ENCODE peak calls at places on chromosomes 4 and X, in seven cellular contexts. A, N, B, S, T, D and O are unnamed samples.

GRCh38 chrX:25432396-25432795 is 416.6 kb upstream of the ARX start:
- DNase-seq in A (no peak), B (no peak), S (no peak), N (no peak), D (no peak), T (no peak), O (no peak)

GRCh38 chrX:40104649-40105015 is 6.9 kb upstream of the BCOR start:
- DNase-seq in T (no peak), A (no peak), N (peak; percentile 43), D (no peak), B (no peak), S (no peak), O (no peak)

GRCh38 chrX:111151764-111152163 is 55.8 kb downstream of the PAK3 start:
- DNase-seq in S (no peak), A (no peak), D (no peak), T (no peak), N (no peak), B (no peak), O (no peak)

GRCh38 chr4:73252001-73252400 is 6.6 kb downstream of the ANKRD17 start:
- DNase-seq in A (no peak), S (no peak), N (no peak), B (no peak), D (no peak), T (no peak), O (no peak)

GRCh38 chrX:63963382-63963781 is 178.4 kb upstream of the ARHGEF9 start:
- DNase-seq in T (no peak), D (no peak), N (peak; percentile 8), S (no peak), B (no peak), A (no peak), O (no peak)

GRCh38 chr4:5747746-5748365 is 36.9 kb downstream of the EVC start:
- DNase-seq in S (no peak), D (no peak), N (peak; percentile 30), T (peak; percentile 85), B (peak; percentile 67), A (no peak), O (no peak)

GRCh38 chr4:6992728-6993655 is 50.2 kb upstream of the TADA2B start:
- DNase-seq in T (no peak), N (no peak), A (no peak), S (no peak), B (no peak), D (no peak), O (no peak)

GRCh38 chrX:72255445-72255844 is 16.6 kb upstream of the ERCC6L start:
- DNase-seq in N (no peak), D (no peak), A (no peak), B (no peak), T (no peak), S (peak; percentile 19), O (no peak)

GRCh38 chr4:137390707-137391106 is 141.6 kb downstream of the PCDH18 start:
- DNase-seq in T (no peak), D (no peak), N (no peak), B (no peak), S (no peak), A (no peak), O (no peak)

GRCh38 chrX:10397349-10397748 is 223.0 kb downstream of the MID1 start:
- DNase-seq in D (no peak), T (no peak), S (no peak), N (no peak), A (no peak), B (no peak), O (no peak)

GRCh38 chr4:13615162-13615561 is 12.4 kb downstream of the BOD1L1 start:
- DNase-seq in T (no peak), B (no peak), D (no peak), A (no peak), N (no peak), S (no peak), O (no peak)

GRCh38 chr4:110631582-110632505 is 9.0 kb upstream of the PITX2 start:
- DNase-seq in T (peak; percentile 78), B (peak; percentile 15), D (no peak), S (peak; percentile 44), N (peak; percentile 39), A (no peak), O (peak; percentile 62)

GRCh38 chrX:130575831-130576404 is 174.1 kb downstream of the RBMX2 start:
- DNase-seq in S (peak; percentile 48), T (no peak), D (no peak), A (no peak), N (peak; percentile 13), B (peak; percentile 42), O (no peak)

GRCh38 chr4:169795585-169795984 is 37.8 kb upstream of the HPF1 start:
- DNase-seq in D (no peak), N (no peak), B (no peak), S (no peak), A (no peak), T (no peak), O (no peak)

GRCh38 chrX:43716144-43716543 is 60.0 kb downstream of the MAOA start:
- DNase-seq in A (no peak), N (no peak), D (no peak), B (no peak), S (no peak), T (no peak), O (no peak)

GRCh38 chr4:128757712-128758111 is 51.8 kb upstream of the JADE1 start:
- DNase-seq in B (no peak), S (no peak), T (no peak), A (no peak), D (peak; percentile 87), N (peak; percentile 61), O (no peak)

GRCh38 chr4:150970685-150971151 is 44.4 kb downstream of the LRBA start:
- DNase-seq in T (no peak), A (no peak), S (no peak), D (no peak), N (no peak), B (no peak), O (no peak)

GRCh38 chrX:30943984-30944383 is 54.9 kb upstream of the TAB3 start:
- DNase-seq in T (no peak), N (no peak), D (no peak), S (no peak), A (no peak), B (no peak), O (no peak)

GRCh38 chrX:30948626-30949025 is 59.6 kb upstream of the TAB3 start:
- DNase-seq in S (no peak), T (no peak), N (no peak), A (no peak), D (no peak), B (no peak), O (no peak)

GRCh38 chrX:30950391-30950790 is 61.3 kb upstream of the TAB3 start:
- DNase-seq in N (no peak), A (no peak), T (no peak), B (no peak), S (no peak), D (no peak), O (peak; percentile 22)

GRCh38 chrX:30951003-30951402 is 61.9 kb upstream of the TAB3 start:
- DNase-seq in S (no peak), A (no peak), B (no peak), N (no peak), D (no peak), T (no peak), O (no peak)

DNA sequence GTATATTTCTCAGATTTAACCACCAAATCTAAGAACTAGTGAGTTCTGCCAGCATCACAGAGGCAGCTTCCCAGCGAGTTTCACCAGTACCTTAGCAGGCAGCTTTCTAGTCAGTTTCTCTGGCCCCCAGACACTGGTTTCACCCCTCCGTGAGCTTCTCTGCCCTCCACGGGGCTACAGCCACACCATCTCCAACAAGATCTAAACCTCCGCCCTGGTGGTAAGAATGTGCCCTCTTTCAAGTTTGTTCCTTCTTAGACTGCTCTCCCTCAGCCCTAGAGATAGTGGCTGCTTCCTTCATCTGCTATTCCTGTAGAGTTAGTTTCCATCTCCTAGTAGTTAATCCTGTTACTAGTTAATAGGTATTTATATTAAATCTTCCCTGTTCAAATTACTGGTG is 60.5 kb upstream of the TAB3 start:
- DNase-seq in A (no peak), B (no peak), S (no peak), N (no peak), D (no peak), T (no peak), O (no peak)
- TF ChIP-seq CTCF in A (no peak), B (no peak), S (no peak), N (no peak), D (no peak), T (no peak), O (no peak)

GRCh38 chrX:6667048-6667768 is 132.3 kb upstream of the VCX3A start:
- DNase-seq in N (no peak), B (no peak), S (no peak), D (no peak), A (no peak), T (no peak), O (no peak)
- TF ChIP-seq CTCF in N (no peak), B (no peak), S (no peak), D (no peak), A (no peak), T (no peak), O (no peak)

GRCh38 chrX:42515939-42516338 is 262.0 kb downstream of the PPP1R2C start:
- DNase-seq in N (no peak), D (no peak), B (no peak), T (no peak), S (no peak), A (no peak), O (no peak)

GRCh38 chrX:42524374-42524773 is 253.6 kb downstream of the PPP1R2C start:
- DNase-seq in A (no peak), B (no peak), T (peak; percentile 5), N (no peak), D (no peak), S (no peak), O (no peak)

DNA sequence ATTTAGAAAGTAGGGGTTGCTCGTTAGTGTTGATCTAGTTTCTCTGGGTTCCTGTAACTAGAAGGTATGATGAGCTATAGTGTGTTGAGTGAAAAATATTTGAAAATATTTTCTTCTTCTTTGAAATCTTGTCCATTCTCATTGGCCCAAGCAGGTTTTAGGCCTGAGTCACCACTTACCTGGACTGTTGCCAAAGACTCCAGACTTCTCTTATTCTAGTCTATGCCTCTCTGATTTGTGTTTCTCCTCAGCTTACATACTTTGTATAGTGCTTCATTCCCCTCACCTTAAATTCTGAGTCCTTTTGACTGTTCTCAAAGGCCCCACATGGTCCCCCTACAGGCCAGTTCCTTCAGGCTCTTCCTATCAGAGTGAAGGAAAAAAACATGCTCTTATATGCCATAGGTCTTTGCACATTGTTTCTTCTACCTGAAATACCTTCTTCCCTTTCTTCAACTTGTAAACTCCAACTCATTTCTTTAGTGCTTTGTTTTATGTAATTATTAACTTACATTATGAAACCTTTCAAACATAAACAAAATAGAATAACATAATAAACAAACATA is 258.2 kb downstream of the PPP1R2C start:
- DNase-seq in A (no peak), T (peak; percentile 9), N (no peak), B (no peak), D (no peak), S (no peak), O (no peak)
- TF ChIP-seq CTCF in A (no peak), T (peak; percentile 11), N (no peak), B (no peak), D (no peak), S (no peak), O (no peak)

DNA sequence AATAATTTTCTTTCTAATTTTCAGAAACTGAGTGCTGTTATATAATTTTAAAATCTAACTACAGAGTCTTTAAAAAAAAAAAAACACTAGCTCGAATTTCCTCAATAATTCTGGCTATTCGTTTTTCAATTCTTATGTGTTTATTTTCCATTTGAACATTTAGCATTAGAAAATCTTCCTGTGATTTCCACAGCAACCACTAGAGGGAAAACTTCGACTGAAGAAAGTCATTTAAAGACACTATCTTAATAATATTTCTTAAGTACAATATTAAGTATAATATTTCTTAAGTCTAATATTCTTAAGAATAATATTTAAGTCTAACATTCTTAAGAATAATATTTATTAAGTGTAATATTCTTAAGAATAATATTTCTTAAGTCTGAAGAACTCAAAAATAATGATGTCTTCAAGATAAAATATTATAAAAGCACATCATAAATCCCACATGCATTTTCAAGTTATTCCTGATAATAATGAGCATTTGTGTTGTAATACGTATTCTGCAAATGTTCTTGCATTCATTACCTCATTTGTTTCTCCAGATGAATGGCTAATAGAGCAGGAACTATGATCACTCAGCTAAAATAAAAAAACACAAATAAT is 118.4 kb upstream of the WDR17 start:
- DNase-seq in T (no peak), A (no peak), D (no peak), B (no peak), S (no peak), N (no peak), O (no peak)
- TF ChIP-seq CTCF in T (peak; percentile 43), A (peak; percentile 64), D (peak; percentile 8), B (peak; percentile 39), S (peak; percentile 79), N (peak; percentile 67), O (peak; percentile 61)